ENCODE peak calls at places on chromosomes 5 and 9, in eight cellular contexts. D, V, H, M, K, C, J and S are unnamed samples.

GRCh38 chr9:684950-685340 is 156.6 kb upstream of the DMRT1 start:
- DNase-seq in H (peak), V (no peak), D (no peak), J (no peak), K (peak), C (no peak), M (no peak), S (no peak)

GRCh38 chr5:149153751-149154610 is 12.7 kb downstream of the ABLIM3 start:
- DNase-seq in D (no peak), C (peak), H (no peak), V (no peak), M (no peak), J (peak), K (peak), S (no peak)

GRCh38 chr9:133680976-133681657 is 45.0 kb downstream of the DBH start:
- DNase-seq in C (no peak), V (no peak), H (no peak), K (no peak), D (no peak), J (no peak), M (no peak), S (no peak)

GRCh38 chr9:112404367-112404979 is 24.6 kb downstream of the HSDL2 start:
- DNase-seq in M (no peak), V (no peak), C (no peak), J (no peak), K (peak), D (no peak), H (no peak), S (no peak)

GRCh38 chr5:122500245-122501086 is 188.4 kb downstream of the SNCAIP start:
- DNase-seq in M (no peak), C (peak), K (peak), H (peak), J (no peak), D (peak), V (peak), S (peak)

GRCh38 chr9:16593746-16594145 is 276.7 kb downstream of the BNC2 start:
- DNase-seq in J (no peak), C (no peak), K (no peak), M (no peak), D (no peak), V (no peak), H (no peak), S (no peak)

GRCh38 chr5:170443624-170444023 is 54.5 kb upstream of the KCNMB1 start:
- DNase-seq in K (no peak), M (peak), J (no peak), D (no peak), H (no peak), V (no peak), C (no peak), S (no peak)

GRCh38 chr5:123097871-123098735 is 9.1 kb downstream of the PRDM6 start:
- DNase-seq in C (no peak), M (no peak), K (no peak), D (peak), V (peak), J (no peak), H (no peak), S (no peak)

GRCh38 chr9:10903969-10904368 is 291.2 kb upstream of the PTPRD start:
- DNase-seq in H (no peak), C (no peak), V (no peak), K (no peak), D (no peak), M (no peak), J (no peak), S (no peak)

GRCh38 chr9:114034663-114035062 is 43.4 kb downstream of the AMBP start:
- DNase-seq in H (no peak), D (no peak), J (no peak), K (no peak), M (peak), C (no peak), V (no peak), S (peak)

GRCh38 chr5:1003296-1003937 is 5.2 kb upstream of the NKD2 start:
- DNase-seq in V (no peak), M (peak), J (peak), C (peak), K (peak), D (no peak), H (peak), S (no peak)

GRCh38 chr9:21251162-21251561 is 11.4 kb upstream of the IFNA14 start:
- DNase-seq in M (no peak), V (no peak), K (no peak), H (no peak), C (no peak), J (no peak), D (no peak), S (no peak)
- TF ChIP-seq CTCF in M (no peak), V (no peak), K (no peak), H (no peak), C (no peak), J (no peak), D (no peak), S (no peak)

DNA sequence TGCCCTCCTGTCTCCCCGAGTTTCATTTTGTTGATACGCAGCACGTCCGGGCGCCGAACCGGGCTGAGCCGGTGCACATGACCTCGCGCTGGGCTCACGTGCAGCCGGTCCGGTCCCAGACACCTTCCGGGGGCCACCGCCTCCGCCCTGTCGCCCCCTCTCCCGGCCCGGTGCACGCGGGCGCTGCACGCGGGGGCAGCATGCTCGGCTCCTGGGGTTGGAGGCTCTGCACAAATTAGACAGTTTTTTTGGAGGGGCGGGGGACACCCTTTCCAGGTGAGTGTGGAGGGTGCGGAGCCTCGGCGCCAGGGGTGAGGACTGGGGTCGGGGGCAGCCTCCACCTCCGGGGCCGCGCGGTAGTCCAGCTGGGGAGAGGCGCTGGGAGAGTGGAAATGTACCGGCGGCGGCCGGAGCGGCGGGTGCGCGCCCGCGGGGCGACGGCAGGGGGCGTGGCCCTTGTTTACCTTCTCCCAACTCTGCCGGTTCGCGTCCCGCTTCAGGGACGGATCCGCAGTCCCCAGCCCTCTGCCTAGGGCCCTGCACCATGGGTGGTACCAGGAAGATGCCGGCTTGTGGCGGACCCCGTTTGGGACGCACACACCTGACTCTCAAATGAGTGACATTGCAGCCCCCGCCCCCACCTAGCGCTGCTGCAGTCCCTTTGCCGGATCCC is 1.1 kb downstream of the JADE2 start:
- DNase-seq in M (peak), K (peak), H (no peak), C (peak), V (peak), J (peak), D (peak), S (peak)
- TF ChIP-seq CTCF in M (peak), K (peak), H (peak), C (no peak), V (peak), J (peak), D (peak), S (peak)

GRCh38 chr5:135964670-135965320 is 10.0 kb upstream of the LECT2 start:
- DNase-seq in C (no peak), H (no peak), J (no peak), M (no peak), K (peak), D (no peak), V (no peak), S (no peak)
- TF ChIP-seq CTCF in C (peak), H (no peak), J (no peak), M (no peak), K (no peak), D (no peak), V (no peak), S (no peak)

GRCh38 chr9:89604463-89605180 is at the start of gene GADD45G:
- DNase-seq in D (peak), V (peak), K (peak), H (peak), J (peak), C (peak), M (no peak), S (peak)

GRCh38 chr9:89601306-89601705 is 3.5 kb upstream of the GADD45G start:
- DNase-seq in D (no peak), H (no peak), M (no peak), J (peak), V (no peak), K (no peak), C (no peak), S (no peak)

GRCh38 chr9:89601856-89602562 is 2.8 kb upstream of the GADD45G start:
- DNase-seq in H (no peak), J (peak), V (no peak), M (no peak), K (no peak), D (no peak), C (no peak), S (no peak)

GRCh38 chr9:89603629-89604462 is 966 bp upstream of the GADD45G start:
- DNase-seq in M (no peak), J (peak), K (peak), C (peak), D (peak), V (peak), H (peak), S (peak)

GRCh38 chr9:89602978-89603628 is 1.7 kb upstream of the GADD45G start:
- DNase-seq in D (peak), J (peak), K (peak), M (no peak), H (peak), C (peak), V (peak), S (peak)
- TF ChIP-seq CTCF in D (peak), J (peak), K (peak), M (peak), H (peak), C (peak), V (peak), S (peak)

GRCh38 chr5:110869927-110870326 is 131.1 kb downstream of the SLC25A46 start:
- DNase-seq in M (no peak), K (no peak), C (no peak), H (no peak), V (no peak), D (no peak), J (no peak), S (no peak)

GRCh38 chr5:110865400-110866094 is 126.7 kb downstream of the SLC25A46 start:
- DNase-seq in K (peak), M (no peak), D (peak), H (peak), V (peak), J (no peak), C (no peak), S (peak)
- TF ChIP-seq CTCF in K (peak), M (peak), D (peak), H (peak), V (peak), J (peak), C (no peak), S (peak)

GRCh38 chr9:32701321-32702022 is 66.0 kb upstream of the TAF1L start:
- DNase-seq in V (no peak), D (no peak), J (no peak), M (no peak), H (peak), C (no peak), K (no peak), S (no peak)

GRCh38 chr9:32705059-32705458 is 69.6 kb upstream of the TAF1L start:
- DNase-seq in H (peak), C (no peak), D (no peak), V (no peak), K (peak), M (no peak), J (no peak), S (no peak)

GRCh38 chr9:32704343-32704742 is 68.9 kb upstream of the TAF1L start:
- DNase-seq in K (no peak), C (no peak), M (no peak), V (no peak), H (no peak), D (no peak), J (no peak), S (no peak)

GRCh38 chr9:32706004-32706749 is 70.7 kb upstream of the TAF1L start:
- DNase-seq in J (no peak), D (no peak), V (no peak), M (no peak), H (no peak), C (no peak), K (no peak), S (no peak)

GRCh38 chr9:32703635-32704034 is 68.2 kb upstream of the TAF1L start:
- DNase-seq in D (no peak), J (no peak), C (no peak), K (no peak), M (no peak), V (peak), H (no peak), S (no peak)
- TF ChIP-seq CTCF in D (peak), J (no peak), C (no peak), K (no peak), M (no peak), V (peak), H (peak), S (peak)

GRCh38 chr9:19641046-19641445 is 147.8 kb downstream of the SLC24A2 start:
- DNase-seq in J (no peak), H (no peak), M (no peak), D (no peak), V (peak), C (no peak), K (peak), S (peak)
- TF ChIP-seq CTCF in J (no peak), H (peak), M (no peak), D (no peak), V (peak), C (no peak), K (no peak), S (no peak)